ENCODE peak calls at places on chromosomes 16 and 17, in nine cellular contexts. S is COR-L47; W is ureter; V is central memory CD4-positive, alpha-beta T cell; L is breast epithelium; B is SW 1271; E is effector memory CD4-positive, alpha-beta T cell; O is myocyte; R is adipocyte. I is an unnamed sample.

GRCh38 chr17:36534117-36534880 is at the start of gene MYO19:
- DNase-seq in W (peak), L (peak), B (peak), E (no peak), S (peak), R (peak), V (peak), O (peak), I (peak)

GRCh38 chr16:28534542-28535373 is 4.0 kb downstream of the NUPR1 start:
- DNase-seq in V (peak), B (no peak), S (no peak), E (no peak), R (peak), W (no peak), L (no peak), O (no peak), I (no peak)

GRCh38 chr16:82201906-82202305 is 31.9 kb upstream of the MPHOSPH6 start:
- DNase-seq in V (no peak), S (no peak), L (no peak), W (no peak), B (no peak), O (no peak), R (no peak), E (no peak), I (no peak)

GRCh38 chr17:22193113-22193512 is 500.8 kb downstream of the KCNJ18 start:
- DNase-seq in R (no peak), W (no peak), V (no peak), O (no peak), S (no peak), L (no peak), E (no peak), B (no peak), I (no peak)

GRCh38 chr16:22267764-22268163 is 29.4 kb upstream of the POLR3E start:
- DNase-seq in B (no peak), L (no peak), R (no peak), O (peak), E (no peak), S (no peak), V (no peak), W (no peak), I (no peak)

GRCh38 chr17:4116516-4116915 is 26.3 kb downstream of the ZZEF1 start:
- DNase-seq in B (no peak), W (no peak), V (no peak), S (no peak), E (no peak), O (no peak), L (no peak), R (no peak), I (no peak)

GRCh38 chr16:2424061-2425007 is 4.9 kb upstream of the CCNF start:
- DNase-seq in E (no peak), V (no peak), W (no peak), O (no peak), S (no peak), B (no peak), R (no peak), L (no peak), I (no peak)

GRCh38 chr16:88408561-88408960 is 25.8 kb downstream of the ZNF469 start:
- DNase-seq in O (no peak), B (no peak), E (no peak), R (no peak), W (no peak), S (no peak), L (no peak), V (no peak), I (no peak)

GRCh38 chr17:38674013-38674748 is 576 bp downstream of the EPOP start:
- DNase-seq in S (no peak), B (no peak), V (peak), L (no peak), O (no peak), W (no peak), R (no peak), E (no peak), I (no peak)

GRCh38 chr16:80148826-80149225 is 392.0 kb upstream of the DYNLRB2 start:
- DNase-seq in W (no peak), R (no peak), E (no peak), V (no peak), O (no peak), L (no peak), B (no peak), S (no peak), I (no peak)

GRCh38 chr16:63806794-63807506 is 1314.9 kb downstream of the CDH11 start:
- DNase-seq in E (no peak), S (no peak), W (no peak), L (no peak), B (no peak), R (no peak), O (no peak), V (no peak), I (no peak)

GRCh38 chr17:42980766-42981397 is 517 bp downstream of the RUNDC1 start:
- DNase-seq in V (peak), O (peak), E (peak), S (peak), W (peak), L (peak), B (peak), R (peak), I (peak)

GRCh38 chr17:70420876-70421445 is 251.6 kb downstream of the KCNJ2 start:
- DNase-seq in S (no peak), O (no peak), E (no peak), V (no peak), W (no peak), R (no peak), B (no peak), L (no peak), I (no peak)

GRCh38 chr16:81224836-81225235 is 13.7 kb upstream of the BCO1 start:
- DNase-seq in E (no peak), L (no peak), W (no peak), R (peak), V (no peak), S (no peak), B (no peak), O (no peak), I (no peak)

GRCh38 chr16:17345043-17345442 is 125.7 kb downstream of the XYLT1 start:
- DNase-seq in V (no peak), W (peak), E (no peak), L (no peak), B (no peak), R (no peak), S (no peak), O (no peak), I (no peak)

I was measured in T follicular helper cell.